ENCODE peak calls at places on chromosomes 16 and 17, in seven cellular contexts. W is tibial artery, B is aorta, S is mammary epithelial cell, L is neuronal stem cell, N is lung, H is GM23338. X is an unnamed sample. For H3K36me3 and H3K27me3, the result is how much of the 10 kb centered on the place peaks cover.

GRCh38 chr17:74296548-74296936 is 22.5 kb downstream of the DNAI2 start:
- DNase-seq in S (peak), B (no peak), L (peak), N (peak), W (no peak), H (peak), X (peak)

GRCh38 chr17:64718058-64718457 is 56.0 kb upstream of the SMURF2 start:
- DNase-seq in L (no peak), N (no peak), S (peak), B (no peak), W (no peak), H (no peak), X (no peak)

GRCh38 chr17:50028207-50029120 is 27.4 kb upstream of the ITGA3 start:
- DNase-seq in N (peak), S (peak), W (peak), H (peak), L (no peak), B (peak), X (peak)

GRCh38 chr16:85202631-85203461 is 90.6 kb upstream of the CIBAR2 start:
- DNase-seq in L (peak), N (peak), B (peak), W (peak), S (no peak), H (peak), X (peak)

GRCh38 chr17:4602041-4602440 is 17.7 kb downstream of the SMTNL2 start:
- DNase-seq in B (no peak), H (no peak), N (no peak), W (no peak), L (no peak), S (no peak), X (no peak)

GRCh38 chr17:48546924-48547838 is 2.3 kb upstream of the HOXB2 start:
- DNase-seq in L (no peak), N (no peak), S (peak), B (no peak), W (no peak), H (no peak), X (no peak)

GRCh38 chr17:38672788-38673713 is 1.7 kb downstream of the EPOP start:
- DNase-seq in L (no peak), H (peak), N (no peak), W (no peak), S (no peak), B (no peak), X (peak)

GRCh38 chr16:82671743-82672142 is 45.0 kb downstream of the CDH13 start:
- DNase-seq in H (peak), W (no peak), B (no peak), N (no peak), S (no peak), L (no peak), X (peak)

GRCh38 chr17:40799859-40800258 is at the start of gene KRT28:
- DNase-seq in S (no peak), N (no peak), W (no peak), L (no peak), H (no peak), B (no peak), X (no peak)

GRCh38 chr17:51154176-51154575 is 817 bp downstream of the NME1 start:
- DNase-seq in L (no peak), S (peak), H (no peak), N (no peak), B (no peak), W (no peak), X (peak)

GRCh38 chr17:83115202-83115651 is 35.8 kb downstream of the METRNL start:
- DNase-seq in S (no peak), W (no peak), H (no peak), B (no peak), L (no peak), N (no peak), X (no peak)

GRCh38 chr17:61833536-61834203 is 29.7 kb downstream of the BRIP1 start:
- DNase-seq in B (no peak), L (no peak), W (no peak), H (peak), S (peak), N (no peak), X (no peak)

GRCh38 chr16:7482596-7483290 is 150.1 kb downstream of the RBFOX1 start:
- DNase-seq in H (no peak), B (no peak), S (no peak), N (no peak), W (no peak), L (no peak), X (no peak)

GRCh38 chr16:47467501-47467900 is 6.4 kb downstream of the PHKB start:
- DNase-seq in H (no peak), N (no peak), L (no peak), B (no peak), W (no peak), S (no peak), X (no peak)

GRCh38 chr17:17498606-17499301 is 2.6 kb upstream of the RASD1 start:
- DNase-seq in W (no peak), L (no peak), N (no peak), H (no peak), S (no peak), B (peak), X (peak)

GRCh38 chr16:28895609-28896008 is 17.3 kb downstream of the ATP2A1 start:
- DNase-seq in H (no peak), N (no peak), L (no peak), S (no peak), B (no peak), W (no peak), X (no peak)

GRCh38 chr17:50268632-50269287 is 5.5 kb upstream of the TMEM92 start:
- DNase-seq in W (peak), L (no peak), S (no peak), H (no peak), B (peak), N (no peak), X (peak)

GRCh38 chr17:13510062-13510461 is 91.7 kb downstream of the HS3ST3A1 start:
- DNase-seq in H (peak), W (no peak), N (no peak), B (no peak), S (no peak), L (no peak), X (peak)

GRCh38 chr17:13509561-13509960 is 92.2 kb downstream of the HS3ST3A1 start:
- DNase-seq in H (no peak), W (no peak), L (peak), S (no peak), B (no peak), N (no peak), X (no peak)

GRCh38 chr17:13513039-13513405 is 88.7 kb downstream of the HS3ST3A1 start:
- DNase-seq in H (peak), S (no peak), N (no peak), B (no peak), W (no peak), L (no peak), X (peak)

GRCh38 chr17:13503526-13503925 is 98.2 kb downstream of the HS3ST3A1 start:
- DNase-seq in W (no peak), L (no peak), S (no peak), B (no peak), H (no peak), N (no peak), X (no peak)

GRCh38 chr17:13508916-13509315 is 92.8 kb downstream of the HS3ST3A1 start:
- DNase-seq in L (no peak), N (no peak), W (no peak), S (no peak), B (no peak), H (no peak), X (no peak)
- H3K4me3 ChIP-seq in L (no peak), N (no peak), W (no peak), S (no peak), B (no peak), H (no peak), X (no peak)

GRCh38 chr17:45404870-45405249 is 27.8 kb downstream of the ARHGAP27 start:
- DNase-seq in L (no peak), B (peak), S (no peak), N (no peak), W (no peak), H (peak), X (no peak)
- H3K36me3 ChIP-seq in L (under half), B (under half), S (under half), N (under half), W (under half), H (under half), X (under half)

GRCh38 chr17:35295686-35296085 is 52.8 kb downstream of the SLFN5 start:
- DNase-seq in B (no peak), S (no peak), H (no peak), L (no peak), W (no peak), N (no peak), X (no peak)
- H3K27me3 ChIP-seq in B (under half), S (under half), H (under half), L (under half), W (under half), N (under half), X (under half)

DNA sequence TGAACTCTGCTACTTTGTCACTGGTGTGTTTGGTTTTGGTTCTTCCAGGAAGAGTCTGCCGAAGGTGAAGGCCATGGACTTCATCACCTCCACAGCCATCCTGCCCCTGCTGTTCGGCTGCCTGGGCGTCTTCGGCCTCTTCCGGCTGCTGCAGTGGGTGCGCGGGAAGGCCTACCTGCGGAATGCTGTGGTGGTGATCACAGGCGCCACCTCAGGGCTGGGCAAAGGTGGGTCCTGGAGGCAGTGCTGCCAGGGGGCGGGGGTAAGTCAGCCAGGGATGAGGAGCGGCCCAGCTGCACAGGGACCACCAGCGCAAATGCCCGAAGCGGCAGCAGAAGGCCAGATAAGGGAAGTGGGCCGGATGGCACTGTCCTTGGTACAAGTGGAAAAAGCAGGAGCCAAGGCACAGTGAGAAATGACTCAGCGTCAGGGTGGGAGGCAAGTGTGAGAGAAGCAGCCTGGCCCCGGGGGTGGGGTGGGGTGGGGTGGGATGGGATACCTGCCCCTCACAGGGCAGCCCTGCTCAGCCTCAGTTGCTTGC is 41.9 kb downstream of the TMEM11 start:
- DNase-seq in H (no peak), S (no peak), L (no peak), W (no peak), B (no peak), N (no peak), X (peak)
- H3K4me3 ChIP-seq in H (no peak), S (no peak), L (no peak), W (no peak), B (no peak), N (no peak), X (no peak)

GRCh38 chr17:63276821-63277220 is 169.3 kb downstream of the CYB561 start:
- DNase-seq in S (no peak), L (no peak), H (no peak), N (no peak), W (no peak), B (no peak), X (no peak)
- H3K36me3 ChIP-seq in S (under half), L (under half), H (under half), N (under half), W (under half), B (under half), X (under half)

DNA sequence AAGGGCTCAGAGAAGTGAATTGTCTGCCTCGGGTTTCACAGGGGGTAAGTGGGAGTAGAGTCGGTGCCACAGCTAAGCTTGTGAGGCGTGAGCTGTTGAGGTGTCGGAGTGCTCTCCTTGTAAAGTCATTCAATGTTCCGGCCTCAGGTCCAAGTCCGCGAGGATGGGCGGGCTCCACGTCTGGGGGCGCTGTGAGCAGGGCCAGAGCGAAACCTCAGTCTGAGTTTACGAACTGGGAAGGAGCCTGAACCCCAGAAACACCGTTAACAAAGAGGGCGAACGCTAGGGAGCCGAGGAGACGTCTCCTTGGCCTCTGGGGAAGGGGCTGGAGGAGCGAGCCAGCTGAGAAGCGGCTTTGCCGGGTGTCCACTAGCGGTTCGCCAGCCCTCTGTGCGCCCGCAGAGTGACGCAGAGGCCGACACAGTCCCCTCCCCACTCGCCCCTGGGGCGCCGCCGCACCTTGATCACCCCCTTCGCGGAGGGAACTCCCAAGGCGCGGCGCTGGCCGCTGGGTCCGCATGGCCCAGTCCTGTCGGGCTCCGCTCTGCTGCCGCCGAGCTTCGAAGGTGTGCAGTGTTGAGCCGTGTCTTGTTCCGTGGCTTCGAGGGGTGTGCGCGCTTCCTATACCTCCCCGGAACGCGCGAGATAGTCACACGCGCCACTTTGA is 4.9 kb downstream of the IRX3 start:
- DNase-seq in W (peak), L (no peak), B (no peak), N (no peak), H (peak), S (no peak), X (peak)
- H3K27me3 ChIP-seq in W (under half), L (under half), B (under half), N (under half), H (half or more), S (under half), X (half or more)

DNA sequence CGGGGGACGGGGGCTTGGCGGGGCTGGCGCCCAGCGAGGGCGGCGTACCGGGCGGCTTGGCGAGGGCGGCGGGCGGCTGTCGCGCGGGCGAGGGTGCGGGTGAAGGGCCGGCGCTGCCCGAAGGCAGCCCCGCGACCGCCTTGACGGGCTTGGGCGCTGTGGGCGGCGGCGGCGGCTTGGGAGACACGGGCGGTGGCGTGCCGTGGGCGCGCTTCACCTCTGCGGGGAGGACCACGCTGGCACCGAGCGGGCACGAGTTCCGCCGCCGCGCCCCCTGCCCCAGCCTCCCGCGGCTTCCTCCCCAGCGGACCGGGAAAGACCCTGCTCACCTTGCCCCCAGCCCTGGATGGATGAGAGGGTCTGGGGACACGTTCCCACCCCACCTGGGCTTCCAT is 17.3 kb downstream of the CASKIN1 start:
- DNase-seq in H (no peak), S (no peak), L (no peak), W (no peak), B (no peak), N (no peak), X (no peak)
- H3K4me3 ChIP-seq in H (peak), S (no peak), L (no peak), W (no peak), B (no peak), N (no peak), X (no peak)

GRCh38 chr17:42670925-42671657 is 5.7 kb downstream of the PLEKHH3 start:
- DNase-seq in S (no peak), H (peak), L (no peak), W (no peak), B (no peak), N (no peak), X (no peak)

GRCh38 chr17:42673885-42674754 is 2.7 kb downstream of the PLEKHH3 start:
- DNase-seq in B (peak), N (peak), H (peak), W (peak), S (peak), L (no peak), X (peak)

GRCh38 chr17:42670199-42670924 is 6.4 kb downstream of the PLEKHH3 start:
- DNase-seq in S (no peak), N (no peak), L (no peak), B (no peak), H (peak), W (no peak), X (peak)

GRCh38 chr17:42673266-42673884 is 3.4 kb downstream of the PLEKHH3 start:
- DNase-seq in L (no peak), N (no peak), W (peak), S (no peak), B (peak), H (no peak), X (no peak)

DNA sequence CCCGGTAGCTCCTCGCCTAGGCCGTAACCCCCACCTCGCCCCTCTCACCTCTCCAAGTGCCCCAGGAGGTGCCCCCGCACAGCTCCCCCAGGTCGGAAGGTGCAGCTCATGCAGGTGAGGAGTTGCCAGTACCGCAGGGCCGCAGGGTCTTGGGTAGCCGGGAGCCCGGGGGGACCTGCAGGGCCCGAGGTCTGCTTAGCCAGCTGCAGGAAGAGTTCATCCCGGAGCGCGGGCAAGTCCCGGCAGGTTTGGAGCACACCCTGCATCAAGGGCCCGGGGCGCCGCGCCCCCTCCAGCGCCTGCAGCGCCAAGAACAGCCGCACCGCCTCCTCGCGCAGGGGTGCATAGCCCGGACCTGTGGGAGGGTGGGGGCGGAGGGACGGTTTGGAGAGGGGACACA is 4.8 kb downstream of the PLEKHH3 start:
- DNase-seq in H (peak), W (no peak), S (peak), N (no peak), L (no peak), B (no peak), X (peak)
- H3K36me3 ChIP-seq in H (under half), W (half or more), S (under half), N (under half), L (under half), B (under half), X (under half)

GRCh38 chr17:21495281-21495680 is 119.1 kb downstream of the KCNJ12 start:
- DNase-seq in L (no peak), N (no peak), S (no peak), B (no peak), H (no peak), W (peak), X (no peak)
- H3K27me3 ChIP-seq in L (under half), N (under half), S (under half), B (under half), H (under half), W (under half), X (under half)